ENCODE peak calls at places on chromosomes 6 and 20, in five cellular contexts. J, F, Z, D and W are unnamed samples.

GRCh38 chr6:130680118-130680517 is 147.1 kb upstream of the SMLR1 start:
- ATAC-seq in J (no peak), F (no peak), Z (no peak), D (no peak), W (no peak)

GRCh38 chr6:160041608-160042007 is 72.7 kb downstream of the IGF2R start:
- ATAC-seq in J (peak; percentile 83), F (no peak), Z (peak; percentile 51), D (peak; percentile 56), W (peak; percentile 17)

GRCh38 chr6:132819405-132820145 is 5.2 kb downstream of the RPS12 start:
- ATAC-seq in J (no peak), F (peak; percentile 4), Z (peak; percentile 10), D (peak; percentile 57), W (no peak)

GRCh38 chr6:69732045-69732444 is 64.8 kb downstream of the LMBRD1 start:
- ATAC-seq in J (no peak), F (no peak), Z (no peak), D (no peak), W (peak; percentile 69)

GRCh38 chr6:127864701-127865100 is 36.2 kb downstream of the THEMIS start:
- ATAC-seq in J (no peak), F (no peak), Z (peak; percentile 76), D (no peak), W (no peak)

GRCh38 chr6:143059616-143060353 is 904 bp upstream of the AIG1 start:
- ATAC-seq in J (peak; percentile 50), F (peak; percentile 38), Z (peak; percentile 72), D (peak; percentile 1), W (no peak)

GRCh38 chr6:38775870-38776269 is 60.8 kb downstream of the DNAH8 start:
- ATAC-seq in J (no peak), F (peak; percentile 89), Z (no peak), D (no peak), W (no peak)

GRCh38 chr6:122653094-122653493 is 42.9 kb downstream of the PKIB start:
- ATAC-seq in J (no peak), F (no peak), Z (peak; percentile 56), D (no peak), W (no peak)

GRCh38 chr6:111746983-111747773 is 126.1 kb downstream of the FYN start:
- ATAC-seq in J (no peak), F (no peak), Z (no peak), D (no peak), W (no peak)

GRCh38 chr6:166029506-166029905 is 138.1 kb downstream of the TBXT start:
- ATAC-seq in J (no peak), F (peak; percentile 81), Z (no peak), D (no peak), W (no peak)

GRCh38 chr6:75624335-75624734 is 22.7 kb downstream of the SENP6 start:
- ATAC-seq in J (no peak), F (no peak), Z (no peak), D (no peak), W (no peak)

GRCh38 chr6:145844933-145845531 is 30.4 kb upstream of the FBXO30 start:
- ATAC-seq in J (no peak), F (no peak), Z (no peak), D (peak; percentile 68), W (no peak)

GRCh38 chr6:52595000-52595795 is 18.3 kb upstream of the TRAM2 start:
- ATAC-seq in J (peak; percentile 78), F (peak; percentile 88), Z (peak; percentile 62), D (peak; percentile 25), W (peak; percentile 85)

GRCh38 chr6:42938987-42939809 is 9.9 kb downstream of the CNPY3 start:
- ATAC-seq in J (no peak), F (no peak), Z (peak; percentile 87), D (peak; percentile 38), W (no peak)

GRCh38 chr20:24994186-24994465 is 1.6 kb upstream of the APMAP start:
- ATAC-seq in J (no peak), F (no peak), Z (no peak), D (no peak), W (no peak)

GRCh38 chr20:24994470-24995368 is 2.2 kb upstream of the APMAP start:
- ATAC-seq in J (peak; percentile 73), F (peak; percentile 46), Z (peak; percentile 52), D (peak; percentile 61), W (peak; percentile 20)

GRCh38 chr20:24991897-24992419 is 593 bp downstream of the APMAP start:
- ATAC-seq in J (peak; percentile 38), F (peak; percentile 54), Z (peak; percentile 57), D (peak; percentile 69), W (peak; percentile 21)

GRCh38 chr20:24992420-24993205 is at the start of gene APMAP:
- ATAC-seq in J (peak; percentile 99), F (peak; percentile 93), Z (peak; percentile 94), D (peak; percentile 97), W (peak; percentile 97)

DNA sequence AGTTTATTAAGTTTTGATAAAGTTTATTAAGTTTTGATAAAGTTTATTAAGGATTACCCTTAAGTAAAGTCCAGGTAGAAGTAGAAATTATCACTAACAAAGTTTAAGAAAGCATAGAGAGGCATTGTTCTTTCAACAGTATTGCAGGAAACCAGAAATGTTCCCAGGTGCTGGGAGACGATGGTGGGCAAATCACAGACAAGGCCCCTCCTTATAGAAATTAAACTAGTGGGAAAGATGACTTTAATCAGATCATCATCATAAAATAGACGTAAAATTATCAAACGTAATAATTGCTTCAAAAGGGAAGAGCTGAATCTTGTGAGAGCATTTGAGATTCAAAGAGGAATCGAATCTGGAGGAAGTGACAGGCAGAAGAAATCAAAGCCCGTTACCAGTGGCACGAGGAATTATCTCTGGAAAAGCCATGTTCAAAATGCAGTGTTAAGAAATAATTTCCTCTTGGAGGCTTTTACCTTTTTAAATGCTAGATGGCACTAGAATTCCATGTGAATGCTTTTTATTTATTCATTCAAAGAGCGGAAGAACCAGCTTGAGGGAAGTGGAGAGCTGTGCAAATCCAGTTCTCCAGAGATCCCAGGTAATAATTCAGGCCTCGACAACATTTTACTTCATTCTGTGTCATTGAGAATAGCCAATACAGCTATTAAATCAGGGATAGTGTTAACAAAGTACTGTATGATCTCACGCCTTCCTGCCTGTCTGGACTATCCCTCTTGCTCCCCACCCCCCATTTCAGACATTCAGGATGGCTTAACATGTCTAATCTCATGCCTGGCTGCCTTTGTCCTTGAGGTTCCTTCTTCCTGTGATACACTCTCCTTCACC is 1.0 kb upstream of the APMAP start:
- ATAC-seq in J (no peak), F (no peak), Z (no peak), D (no peak), W (no peak)
- TF ChIP-seq POLR2AphosphoS5 in J (no peak), F (no peak), Z (no peak), D (no peak), W (no peak)

GRCh38 chr6:109183109-109183508 is 87.8 kb downstream of the CEP57L1 start:
- ATAC-seq in J (no peak), F (peak; percentile 62), Z (peak; percentile 40), D (peak; percentile 81), W (no peak)
- TF ChIP-seq CTCF in J (no peak), F (no peak), Z (peak; percentile 36), D (peak; percentile 33), W (no peak)

GRCh38 chr20:52422574-52423463 is 231.2 kb upstream of the ZFP64 start:
- ATAC-seq in J (no peak), F (no peak), Z (peak; percentile 33), D (no peak), W (no peak)

GRCh38 chr20:52425253-52425652 is 233.7 kb upstream of the ZFP64 start:
- ATAC-seq in J (no peak), F (no peak), Z (no peak), D (no peak), W (peak; percentile 43)

GRCh38 chr20:52429029-52429428 is 237.4 kb upstream of the ZFP64 start:
- ATAC-seq in J (no peak), F (no peak), Z (no peak), D (no peak), W (no peak)

GRCh38 chr20:52427960-52428359 is 236.4 kb upstream of the ZFP64 start:
- ATAC-seq in J (no peak), F (no peak), Z (peak; percentile 49), D (no peak), W (no peak)

GRCh38 chr20:52426856-52427255 is 235.3 kb upstream of the ZFP64 start:
- ATAC-seq in J (no peak), F (no peak), Z (no peak), D (no peak), W (no peak)
- TF ChIP-seq EP300 in J (no peak), F (no peak), Z (no peak), D (no peak), W (no peak)

DNA sequence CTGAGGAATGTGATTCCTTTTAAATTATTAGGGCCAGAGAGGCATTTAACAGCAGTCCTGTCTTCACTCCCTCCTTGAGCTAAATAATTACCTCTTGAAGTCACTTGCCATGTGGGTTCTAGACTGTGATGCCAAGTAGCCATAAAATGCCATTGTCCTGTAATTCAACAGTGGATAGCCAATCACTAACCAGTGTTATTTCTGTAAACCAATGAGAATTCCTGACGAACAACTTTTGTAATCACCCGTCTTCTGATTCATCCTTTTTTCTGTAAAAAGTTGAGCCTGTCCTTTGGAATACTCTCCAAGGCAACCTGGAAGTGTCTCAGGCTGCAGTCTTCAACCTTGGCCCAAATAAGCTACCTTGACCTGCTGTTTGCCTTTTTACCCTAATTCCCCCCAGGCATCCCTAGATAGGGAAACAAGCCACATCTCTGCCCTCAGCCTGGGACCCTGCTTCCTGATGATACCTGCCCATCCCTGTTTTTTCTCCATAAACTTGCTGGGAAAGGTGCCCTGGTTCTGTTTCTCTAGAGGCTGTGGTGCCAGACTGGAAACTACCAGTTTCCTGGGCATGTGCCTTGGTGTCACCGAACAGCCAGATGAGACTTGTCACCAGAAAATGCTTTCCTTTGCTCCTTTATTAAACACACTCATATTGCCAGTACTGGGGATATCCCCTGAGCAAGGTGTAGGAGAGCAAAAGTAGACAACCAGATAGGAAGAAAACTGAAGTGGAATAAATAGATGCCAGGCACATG is 16.6 kb downstream of the SRSF3 start:
- ATAC-seq in J (no peak), F (peak; percentile 11), Z (peak; percentile 1), D (no peak), W (no peak)
- TF ChIP-seq POLR2AphosphoS5 in J (no peak), F (no peak), Z (no peak), D (no peak), W (peak; percentile 1)

DNA sequence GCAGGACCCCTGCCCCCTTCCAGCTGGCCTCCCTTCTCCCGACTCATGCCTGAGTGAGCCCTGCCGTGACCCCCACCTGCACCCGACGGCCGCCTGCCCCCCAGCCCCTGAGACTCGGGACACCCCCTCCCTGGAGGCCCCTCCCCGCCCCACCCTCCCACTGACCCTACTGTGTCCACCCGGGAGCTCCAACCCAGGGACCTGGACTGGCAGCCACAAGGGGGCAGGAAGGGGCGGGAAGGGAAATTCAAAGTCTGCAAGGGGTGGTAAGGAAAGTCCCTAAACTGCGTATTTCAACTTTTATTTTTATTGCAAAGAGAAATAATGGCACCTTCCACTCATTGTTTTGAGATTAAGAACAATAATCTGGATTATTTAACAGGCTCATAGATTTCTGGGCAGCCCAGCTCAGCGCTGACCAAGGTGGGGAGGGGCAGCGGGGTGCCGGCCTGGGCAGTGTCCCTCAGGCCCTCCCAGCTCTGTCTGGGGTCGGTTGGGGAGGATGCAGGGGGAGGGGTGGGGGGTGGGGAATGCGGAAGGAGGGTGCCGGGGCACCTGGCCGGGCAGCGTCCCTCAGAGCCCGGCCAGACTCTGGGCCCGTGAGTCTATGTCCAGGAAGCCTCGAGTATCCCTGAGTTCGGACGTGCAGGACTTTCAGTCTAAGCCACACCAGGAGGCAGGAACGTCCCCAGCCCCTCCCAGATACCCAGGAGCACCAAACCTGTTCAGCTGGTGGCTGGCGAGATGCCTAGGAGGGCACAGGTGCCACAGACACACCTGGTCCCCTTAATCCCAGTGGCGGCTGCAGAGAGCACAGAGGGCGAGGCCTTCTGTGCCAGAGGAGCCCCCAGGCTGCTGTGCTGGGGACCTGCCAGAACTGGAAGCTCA is 1.3 kb upstream of the PTK6 start:
- ATAC-seq in J (peak; percentile 8), F (peak; percentile 29), Z (peak; percentile 50), D (peak; percentile 80), W (peak; percentile 6)
- TF ChIP-seq CTCF in J (no peak), F (no peak), Z (no peak), D (peak; percentile 22), W (peak; percentile 32)